ENCODE peak calls at places on chromosomes 16 and 17, in eight cellular contexts. G is AG10803, D is osteocyte, U is AG04450, H is fibroblast of mammary gland, S is AG09309, V is OCI-LY7, I is prostate gland. C is an unnamed sample.

GRCh38 chr17:6426356-6427101 is 8.4 kb downstream of the AIPL1 start:
- DNase-seq in G (no peak), D (no peak), U (no peak), H (no peak), S (no peak), V (no peak), I (no peak), C (no peak)

GRCh38 chr16:75476817-75477216 is 12.3 kb upstream of the TMEM170A start:
- DNase-seq in G (no peak), D (no peak), U (no peak), H (no peak), S (no peak), V (no peak), I (no peak), C (no peak)

GRCh38 chr17:54948380-54948779 is 20.1 kb downstream of the COX11 start:
- DNase-seq in G (peak), D (no peak), U (peak), H (peak), S (peak), V (no peak), I (no peak), C (no peak)

GRCh38 chr17:82228278-82228841 is 482 bp upstream of the SLC16A3 start:
- DNase-seq in G (no peak), D (no peak), U (no peak), H (no peak), S (no peak), V (peak), I (no peak), C (no peak)

GRCh38 chr16:60206511-60206910 is 1472.4 kb upstream of the GOT2 start:
- DNase-seq in G (no peak), D (no peak), U (no peak), H (no peak), S (no peak), V (no peak), I (no peak), C (no peak)

GRCh38 chr16:24993722-24994686 is 21.2 kb downstream of the ARHGAP17 start:
- DNase-seq in G (peak), D (no peak), U (peak), H (peak), S (peak), V (no peak), I (no peak), C (no peak)

GRCh38 chr17:33120103-33120502 is 128.5 kb downstream of the SPACA3 start:
- DNase-seq in G (no peak), D (no peak), U (no peak), H (no peak), S (no peak), V (no peak), I (no peak), C (no peak)

GRCh38 chr16:84884311-84885023 is 64.7 kb downstream of the CRISPLD2 start:
- DNase-seq in G (no peak), D (no peak), U (no peak), H (no peak), S (no peak), V (no peak), I (peak), C (no peak)

GRCh38 chr17:206941-207560 is 25.6 kb upstream of the DOC2B start:
- DNase-seq in G (no peak), D (no peak), U (no peak), H (no peak), S (no peak), V (no peak), I (no peak), C (no peak)

GRCh38 chr16:19655242-19655777 is 62.7 kb downstream of the KNOP1 start:
- DNase-seq in G (no peak), D (no peak), U (no peak), H (no peak), S (no peak), V (no peak), I (no peak), C (no peak)

DNA sequence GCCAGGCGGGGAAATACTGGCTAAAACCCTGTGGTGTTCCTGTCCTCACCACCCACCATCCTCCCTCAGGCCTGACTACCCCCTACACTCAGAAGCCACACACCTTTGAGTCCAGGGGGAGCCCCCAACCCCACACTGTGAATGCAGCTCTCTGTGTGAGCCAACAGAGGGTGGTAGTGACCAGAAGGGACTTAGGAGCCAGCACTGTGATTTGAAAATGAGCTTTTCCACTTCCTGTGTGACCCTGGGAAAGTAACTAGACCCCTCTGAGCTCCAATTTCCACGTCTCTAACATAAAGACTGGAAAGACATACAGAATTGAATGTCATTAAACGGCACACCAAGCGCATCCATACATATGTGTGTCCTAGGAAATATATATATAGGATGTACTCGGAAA is 58.7 kb downstream of the SDK2 start:
- DNase-seq in G (no peak), D (no peak), U (no peak), H (no peak), S (no peak), V (peak), I (no peak), C (no peak)
- TF ChIP-seq CTCF in G (no peak), D (no peak), U (no peak), H (peak), S (no peak), V (peak), I (no peak), C (no peak)

GRCh38 chr17:67105213-67105612 is 60.9 kb downstream of the CACNG1 start:
- DNase-seq in G (peak), D (no peak), U (no peak), H (peak), S (peak), V (no peak), I (no peak), C (peak)
- TF ChIP-seq CTCF in G (no peak), D (no peak), U (no peak), H (no peak), S (no peak), V (no peak), I (no peak), C (no peak)

GRCh38 chr16:64455275-64455674 is 666.6 kb downstream of the CDH11 start:
- DNase-seq in G (peak), D (no peak), U (no peak), H (peak), S (no peak), V (peak), I (no peak), C (no peak)
- TF ChIP-seq CTCF in G (peak), D (peak), U (peak), H (peak), S (no peak), V (peak), I (no peak), C (peak)

GRCh38 chr17:73559532-73559931 is 84.7 kb downstream of the SDK2 start:
- DNase-seq in G (no peak), D (no peak), U (no peak), H (no peak), S (no peak), V (no peak), I (no peak), C (no peak)

GRCh38 chr17:73564856-73565255 is 79.4 kb downstream of the SDK2 start:
- DNase-seq in G (peak), D (no peak), U (no peak), H (peak), S (no peak), V (no peak), I (peak), C (no peak)

GRCh38 chr17:73561066-73561465 is 83.2 kb downstream of the SDK2 start:
- DNase-seq in G (no peak), D (no peak), U (no peak), H (no peak), S (no peak), V (no peak), I (no peak), C (no peak)

GRCh38 chr17:73562896-73563295 is 81.3 kb downstream of the SDK2 start:
- DNase-seq in G (no peak), D (no peak), U (no peak), H (peak), S (no peak), V (no peak), I (no peak), C (no peak)

GRCh38 chr17:73560661-73561060 is 83.6 kb downstream of the SDK2 start:
- DNase-seq in G (no peak), D (no peak), U (no peak), H (no peak), S (no peak), V (peak), I (no peak), C (no peak)
- TF ChIP-seq CTCF in G (no peak), D (no peak), U (no peak), H (no peak), S (no peak), V (peak), I (no peak), C (no peak)

GRCh38 chr16:30670072-30670824 is 12.0 kb downstream of the FBRS start:
- DNase-seq in G (no peak), D (no peak), U (no peak), H (no peak), S (no peak), V (no peak), I (no peak), C (no peak)
- TF ChIP-seq CTCF in G (no peak), D (no peak), U (no peak), H (no peak), S (no peak), V (no peak), I (no peak), C (no peak)

GRCh38 chr17:60677308-60678117 is at the start of gene BCAS3:
- DNase-seq in G (peak), D (peak), U (peak), H (peak), S (peak), V (peak), I (peak), C (peak)
- TF ChIP-seq CTCF in G (no peak), D (no peak), U (no peak), H (no peak), S (no peak), V (no peak), I (no peak), C (no peak)

DNA sequence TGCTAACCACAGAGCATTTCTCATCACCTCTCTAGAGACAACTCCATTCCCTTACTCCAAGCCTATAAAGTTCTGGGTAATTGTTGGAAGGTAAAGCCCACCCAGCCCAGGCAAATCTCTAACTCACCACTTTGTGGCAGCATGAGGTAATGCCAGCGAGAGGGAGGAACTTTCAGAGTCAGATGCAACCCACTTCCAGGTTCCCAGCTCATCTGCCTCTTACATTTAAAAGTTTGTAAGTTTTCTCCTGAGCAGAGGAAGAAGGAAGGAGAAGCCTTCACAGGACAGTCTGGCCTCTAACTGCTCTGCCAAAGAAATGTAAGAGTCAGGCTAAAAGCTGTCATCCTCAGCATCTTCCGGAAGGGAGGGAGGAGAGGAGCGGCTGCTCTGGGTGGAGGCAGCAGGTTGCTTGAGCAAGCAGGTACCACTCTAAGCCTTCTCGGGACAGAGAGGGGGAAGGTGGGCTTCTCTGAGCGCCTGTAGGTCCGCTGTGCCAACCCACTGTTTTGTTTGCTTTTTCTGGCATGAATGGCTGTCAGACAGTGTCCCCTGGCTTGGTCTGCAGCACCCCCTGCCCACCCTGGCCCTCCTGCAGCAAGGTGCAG is 1.0 kb downstream of the ZNF319 start:
- DNase-seq in G (peak), D (no peak), U (no peak), H (peak), S (no peak), V (peak), I (no peak), C (no peak)
- TF ChIP-seq CTCF in G (peak), D (no peak), U (no peak), H (no peak), S (no peak), V (peak), I (no peak), C (no peak)

C was measured in AG09319.